ENCODE peak calls at places on chromosomes 5 and 9, in nine cellular contexts. O is mesenchymal stem cell, K is NCI-H2171, Y is cardiac muscle cell, E is neural crest cell, Z is anterior cingulate cortex, J is NCI-H2081, S is SJCRH30, M is endothelial cell. I is an unnamed sample.

GRCh38 chr5:172775326-172776234 is 4.6 kb upstream of the DUSP1 start:
- DNase-seq in Z (no peak), S (no peak), O (peak), K (no peak), M (no peak), Y (peak), J (no peak), E (no peak), I (peak)

GRCh38 chr5:14816999-14817761 is 54.4 kb downstream of the ANKH start:
- DNase-seq in O (peak), E (no peak), M (no peak), K (no peak), Y (peak), J (no peak), Z (no peak), S (no peak), I (no peak)

GRCh38 chr9:121226186-121226585 is 24.5 kb upstream of the RAB14 start:
- DNase-seq in K (no peak), J (no peak), M (no peak), Z (no peak), O (no peak), E (no peak), Y (no peak), S (no peak), I (no peak)

GRCh38 chr9:105694848-105695581 is 674 bp downstream of the TMEM38B start:
- DNase-seq in J (no peak), K (no peak), E (no peak), S (peak), Y (peak), M (peak), O (peak), Z (no peak), I (peak)

GRCh38 chr5:14590949-14591348 is 9.4 kb downstream of the OTULINL start:
- DNase-seq in J (no peak), K (no peak), O (no peak), M (no peak), Z (no peak), S (no peak), Y (no peak), E (no peak), I (no peak)

GRCh38 chr5:102865510-102866314 is 110.6 kb downstream of the PAM start:
- DNase-seq in K (no peak), Z (peak), J (peak), E (peak), S (peak), M (peak), O (peak), Y (peak), I (peak)

GRCh38 chr9:133964463-133964862 is 27.7 kb downstream of the VAV2 start:
- DNase-seq in E (no peak), K (no peak), Z (no peak), Y (no peak), O (no peak), J (no peak), S (no peak), M (no peak), I (no peak)

GRCh38 chr9:119094086-119094485 is 275.1 kb downstream of the BRINP1 start:
- DNase-seq in J (no peak), Z (no peak), M (no peak), O (no peak), Y (no peak), K (no peak), E (no peak), S (no peak), I (no peak)

GRCh38 chr5:98940586-98940985 is 11.8 kb upstream of the CHD1 start:
- DNase-seq in Y (peak), O (peak), J (no peak), K (no peak), Z (no peak), S (no peak), M (no peak), E (no peak), I (no peak)

GRCh38 chr5:9477537-9477936 is 68.3 kb downstream of the SEMA5A start:
- DNase-seq in E (no peak), J (no peak), K (no peak), M (no peak), Z (no peak), O (no peak), S (no peak), Y (no peak), I (no peak)

GRCh38 chr5:116097301-116097700 is 12.5 kb downstream of the COMMD10 start:
- DNase-seq in O (peak), Z (no peak), E (no peak), Y (no peak), M (no peak), K (no peak), J (no peak), S (no peak), I (no peak)

GRCh38 chr5:68817696-68818695 is 275.8 kb upstream of the SLC30A5 start:
- DNase-seq in Z (peak), J (no peak), M (no peak), S (no peak), K (no peak), E (no peak), Y (no peak), O (no peak), I (no peak)

GRCh38 chr5:66661149-66661548 is 65.0 kb downstream of the MAST4 start:
- DNase-seq in O (peak), S (no peak), M (no peak), Z (no peak), J (no peak), K (peak), E (no peak), Y (peak), I (no peak)

GRCh38 chr9:130458804-130459067 is 14.0 kb downstream of the ASS1 start:
- DNase-seq in Y (no peak), S (no peak), K (no peak), O (no peak), M (no peak), E (no peak), J (no peak), Z (no peak), I (no peak)

GRCh38 chr5:81105261-81105877 is 127.8 kb upstream of the CKMT2 start:
- DNase-seq in K (no peak), O (no peak), E (no peak), J (no peak), S (no peak), Y (no peak), M (no peak), Z (no peak), I (no peak)

GRCh38 chr5:151758141-151758429 is 346 bp downstream of the ATOX1 start:
- DNase-seq in E (peak), Z (peak), O (no peak), J (no peak), S (no peak), M (no peak), K (no peak), Y (no peak), I (no peak)

GRCh38 chr5:102832445-102832844 is 77.3 kb downstream of the PAM start:
- DNase-seq in E (no peak), Y (no peak), J (no peak), O (no peak), S (no peak), K (no peak), Z (no peak), M (no peak), I (no peak)